ENCODE peak calls at places on chromosomes 7 and 10, in four cellular contexts. G is coronary artery, P is choroid plexus epithelial cell, N is IMR-90. F is an unnamed sample.

GRCh38 chr10:104492349-104492940 is 138.8 kb downstream of the CFAP58 start:
- DNase-seq in G (no peak), P (no peak), N (no peak), F (peak; percentile 16)

GRCh38 chr7:139230484-139230773 is 608 bp upstream of the UBN2 start:
- DNase-seq in G (no peak), P (no peak), N (no peak), F (no peak)

GRCh38 chr7:74051629-74052410 is 23.8 kb downstream of the ELN start:
- DNase-seq in G (no peak), P (peak; percentile 36), N (no peak), F (no peak)

GRCh38 chr10:6625428-6625827 is 45.4 kb upstream of the PRKCQ start:
- DNase-seq in G (no peak), P (no peak), N (no peak), F (no peak)

GRCh38 chr7:155789001-155789725 is 23.1 kb downstream of the SHH start:
- DNase-seq in G (no peak), P (no peak), N (no peak), F (no peak)

GRCh38 chr7:109179601-109180000 is 609.9 kb downstream of the DNAJB9 start:
- DNase-seq in G (no peak), P (no peak), N (no peak), F (no peak)

GRCh38 chr10:119521443-119522204 is 20.9 kb downstream of the RGS10 start:
- DNase-seq in G (no peak), P (peak; percentile 57), N (peak; percentile 92), F (peak; percentile 82)

GRCh38 chr10:125337510-125337909 is 177.1 kb upstream of the CTBP2 start:
- DNase-seq in G (no peak), P (no peak), N (no peak), F (no peak)

GRCh38 chr7:30970594-30971094 is 6.9 kb downstream of the GHRHR start:
- DNase-seq in G (no peak), P (peak; percentile 28), N (no peak), F (no peak)

GRCh38 chr10:49749144-49749543 is 13.0 kb downstream of the OGDHL start:
- DNase-seq in G (no peak), P (no peak), N (no peak), F (no peak)

GRCh38 chr7:30164567-30164966 is 29.8 kb downstream of the MTURN start:
- DNase-seq in G (no peak), P (peak; percentile 74), N (peak; percentile 54), F (peak; percentile 65)

GRCh38 chr7:5591547-5591899 is 167.9 kb upstream of the TNRC18 start:
- DNase-seq in G (no peak), P (peak; percentile 76), N (peak; percentile 80), F (peak; percentile 90)

GRCh38 chr10:130003166-130003565 is 39.1 kb upstream of the EBF3 start:
- DNase-seq in G (no peak), P (no peak), N (no peak), F (no peak)

GRCh38 chr7:118104812-118105441 is 79.0 kb upstream of the LSM8 start:
- DNase-seq in G (no peak), P (peak; percentile 65), N (peak; percentile 40), F (peak; percentile 4)

GRCh38 chr7:20407585-20408466 is 77.1 kb downstream of the ITGB8 start:
- DNase-seq in G (no peak), P (peak; percentile 57), N (peak; percentile 43), F (peak; percentile 75)

GRCh38 chr10:11684717-11685645 is 57.2 kb upstream of the ECHDC3 start:
- DNase-seq in G (no peak), P (peak; percentile 68), N (peak; percentile 86), F (peak; percentile 92)

GRCh38 chr7:100685049-100685605 is 8.9 kb downstream of the GIGYF1 start:
- DNase-seq in G (no peak), P (no peak), N (no peak), F (no peak)

GRCh38 chr7:34457329-34457728 is 200.7 kb upstream of the NPSR1 start:
- DNase-seq in G (no peak), P (no peak), N (no peak), F (no peak)

GRCh38 chr7:24668922-24669635 is 88.2 kb downstream of the GSDME start:
- DNase-seq in G (no peak), P (peak; percentile 38), N (peak; percentile 38), F (no peak)

GRCh38 chr7:126303926-126304325 is 948.8 kb downstream of the GRM8 start:
- DNase-seq in G (no peak), P (no peak), N (no peak), F (no peak)

DNA sequence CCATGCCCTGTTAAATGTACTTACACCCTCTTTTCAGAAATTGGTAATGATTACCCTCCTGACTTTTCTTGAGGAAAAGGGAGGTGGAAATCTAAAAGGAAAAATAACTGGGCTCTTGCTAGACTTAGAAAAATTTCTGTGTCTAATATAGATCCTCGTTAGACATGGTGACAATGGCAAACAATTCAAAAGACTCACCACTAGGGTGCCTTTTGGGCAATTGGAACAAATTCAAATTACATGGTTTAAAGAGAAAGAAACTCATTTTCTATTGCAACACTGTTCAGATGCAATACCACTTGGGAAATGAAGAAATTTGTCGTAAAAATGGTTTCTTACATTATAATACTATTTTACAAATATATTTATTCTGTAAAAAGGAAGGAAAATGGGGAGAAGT is 950.1 kb downstream of the GRM8 start:
- DNase-seq in G (no peak), P (no peak), N (no peak), F (no peak)
- TF ChIP-seq CTCF in G (no peak), P (no peak), N (no peak), F (no peak)

GRCh38 chr7:28729685-28730084 is 228.4 kb downstream of the TRIL start:
- DNase-seq in G (no peak), P (peak; percentile 52), N (peak; percentile 28), F (peak; percentile 43)

GRCh38 chr7:28731092-28731491 is 227.0 kb downstream of the TRIL start:
- DNase-seq in G (no peak), P (no peak), N (no peak), F (no peak)

GRCh38 chr7:28726563-28726962 is 231.6 kb downstream of the TRIL start:
- DNase-seq in G (no peak), P (no peak), N (no peak), F (no peak)

GRCh38 chr7:28732037-28732869 is 225.9 kb downstream of the TRIL start:
- DNase-seq in G (no peak), P (peak; percentile 75), N (peak; percentile 55), F (peak; percentile 59)

GRCh38 chr7:28729276-28729675 is 228.9 kb downstream of the TRIL start:
- DNase-seq in G (no peak), P (no peak), N (no peak), F (no peak)
- H3K4me3 ChIP-seq in G (no peak overlapping the region), P (no peak overlapping the region), N (no peak overlapping the region), F (no peak overlapping the region)

GRCh38 chr10:57874810-57875209 is 392.9 kb downstream of the IPMK start:
- DNase-seq in G (no peak), P (no peak), N (no peak), F (no peak)
- TF ChIP-seq CTCF in G (no peak), P (no peak), N (no peak), F (no peak)

DNA sequence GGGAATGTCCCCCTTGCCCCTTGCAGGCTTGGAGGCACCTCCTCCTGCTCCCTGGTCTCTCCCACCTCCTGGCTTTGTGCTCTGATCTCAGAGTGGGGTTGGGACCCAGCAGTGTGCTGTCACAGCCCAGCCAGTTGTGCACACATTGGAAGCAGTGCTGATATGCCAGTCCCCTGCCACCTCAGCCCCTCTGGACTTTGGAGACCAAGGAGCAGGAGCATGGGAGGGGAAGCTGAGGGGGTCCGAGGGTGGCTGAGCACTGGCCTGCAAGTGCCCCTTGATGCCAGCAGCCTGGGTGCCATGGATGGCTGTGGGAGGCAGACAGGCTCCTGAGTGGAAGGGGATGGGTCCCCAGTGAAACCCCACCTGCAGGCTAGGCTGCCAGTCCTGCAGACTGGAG is 235.4 kb downstream of the ZNF716 start:
- DNase-seq in G (no peak), P (no peak), N (no peak), F (no peak)
- H3K4me3 ChIP-seq in G (no peak overlapping the region), P (no peak overlapping the region), N (no peak overlapping the region), F (no peak overlapping the region)

GRCh38 chr7:129502708-129503685 is 666 bp downstream of the SMKR1 start:
- DNase-seq in G (no peak), P (no peak), N (no peak), F (no peak)
- TF ChIP-seq CTCF in G (no peak), P (no peak), N (no peak), F (peak; percentile 12)

DNA sequence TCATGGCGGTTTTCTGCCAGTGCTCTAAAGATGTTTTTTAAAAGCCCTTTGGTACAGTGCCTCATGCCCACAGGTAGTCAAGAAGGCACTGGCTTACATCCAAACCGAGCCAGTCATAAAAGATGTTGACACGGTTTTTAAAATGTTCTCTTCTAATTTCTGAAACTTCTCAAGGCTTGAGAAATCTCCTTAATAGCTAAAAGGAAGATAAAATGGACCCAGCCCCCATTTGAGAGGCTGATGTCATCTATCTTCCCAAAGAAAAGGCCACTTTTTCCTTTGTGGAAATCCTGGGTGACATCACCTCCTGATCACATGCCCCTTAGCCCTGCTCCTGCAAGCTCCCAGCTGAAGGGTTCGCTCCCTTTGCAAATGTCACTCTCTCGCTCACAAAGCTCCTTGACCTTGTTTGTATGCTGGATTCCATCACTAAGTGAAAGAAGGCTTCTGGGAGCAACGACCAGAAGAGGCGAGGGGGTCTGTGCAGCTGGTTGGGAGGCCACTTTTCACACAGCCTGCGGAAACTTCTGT is 122.9 kb downstream of the CUBN start:
- DNase-seq in G (no peak), P (no peak), N (peak; percentile 59), F (no peak)
- H3K4me3 ChIP-seq in G (no peak overlapping the region), P (no peak overlapping the region), N (no peak overlapping the region), F (no peak overlapping the region)

GRCh38 chr7:77367976-77368375 is 48.2 kb downstream of the GSAP start:
- DNase-seq in G (no peak), P (no peak), N (peak; percentile 13), F (no peak)

GRCh38 chr7:77370606-77371005 is 45.5 kb downstream of the GSAP start:
- DNase-seq in G (no peak), P (no peak), N (no peak), F (no peak)

DNA sequence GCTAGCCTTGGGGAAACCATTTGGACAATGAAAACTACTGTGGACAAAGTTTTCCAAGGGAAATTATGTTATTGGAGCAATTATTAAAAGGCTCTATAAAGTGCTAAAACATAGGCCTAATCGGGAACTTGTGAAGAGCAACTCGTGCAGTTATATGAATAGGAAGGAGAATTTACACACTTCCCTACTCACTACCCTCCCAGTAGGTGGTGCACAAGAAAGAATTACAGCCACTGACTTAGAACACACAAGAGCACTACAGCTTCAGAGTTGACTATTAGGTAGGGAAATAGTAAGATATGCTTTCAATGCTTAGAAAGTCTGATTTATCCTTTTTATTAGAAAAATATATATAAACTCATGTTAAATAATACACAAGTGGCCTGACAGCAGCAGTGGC is 47.2 kb downstream of the GSAP start:
- DNase-seq in G (no peak), P (peak; percentile 71), N (peak; percentile 16), F (peak; percentile 20)
- TF ChIP-seq CTCF in G (no peak), P (peak; percentile 51), N (no peak), F (peak; percentile 31)

GRCh38 chr7:17152698-17153097 is 145.8 kb upstream of the AHR start:
- DNase-seq in G (no peak), P (no peak), N (no peak), F (no peak)
- H3K4me3 ChIP-seq in G (no peak overlapping the region), P (no peak overlapping the region), N (no peak overlapping the region), F (no peak overlapping the region)